ENCODE peak calls at places on chromosomes 5 and 9, in nine cellular contexts. I is MV-4-11; J is fibroblast of the conjunctiva; N is sciatic nerve; Z is T follicular helper cell; V is SK-N-DZ; H is foreskin keratinocyte; T is stimulated activated CD8-positive, alpha-beta memory T cell treated with anti-CD3 and anti-CD28 coated beads, Interleukin-15, amount 100 ng/mL, for 48 hours; B is ELR. Q is an unnamed sample.

GRCh38 chr9:113579270-113580040 is 115.9 kb downstream of the RGS3 start:
- DNase-seq in I (peak; percentile 89), J (no peak), N (no peak), Z (no peak), V (no peak), H (no peak), T (no peak), B (no peak), Q (peak; percentile 39)

GRCh38 chr5:151406322-151406947 is 41.0 kb upstream of the SLC36A1 start:
- DNase-seq in I (peak; percentile 76), J (no peak), N (no peak), Z (no peak), V (peak; percentile 13), H (no peak), T (no peak), B (peak; percentile 46), Q (peak; percentile 16)

GRCh38 chr9:136098210-136098609 is 3.1 kb upstream of the NACC2 start:
- DNase-seq in I (no peak), J (no peak), N (no peak), Z (no peak), V (no peak), H (no peak), T (no peak), B (no peak), Q (no peak)

GRCh38 chr9:101778332-101778731 is 39.9 kb upstream of the GRIN3A start:
- DNase-seq in I (peak; percentile 15), J (no peak), N (no peak), Z (no peak), V (no peak), H (no peak), T (no peak), B (no peak), Q (no peak)

GRCh38 chr5:20833081-20833627 is 845.2 kb upstream of the CDH18 start:
- DNase-seq in I (no peak), J (no peak), N (no peak), Z (no peak), V (no peak), H (no peak), T (no peak), B (peak; percentile 4), Q (peak; percentile 6)

GRCh38 chr9:133238851-133239532 is 29.9 kb upstream of the OBP2B start:
- DNase-seq in I (peak; percentile 10), J (peak; percentile 28), N (no peak), Z (peak; percentile 46), V (no peak), H (peak; percentile 27), T (peak; percentile 52), B (peak; percentile 64), Q (peak; percentile 68)

GRCh38 chr9:83800236-83801033 is 17.1 kb downstream of the GKAP1 start:
- DNase-seq in I (no peak), J (no peak), N (no peak), Z (no peak), V (no peak), H (no peak), T (no peak), B (no peak), Q (no peak)

GRCh38 chr9:36893911-36894310 is 140.2 kb downstream of the PAX5 start:
- DNase-seq in I (no peak), J (no peak), N (no peak), Z (no peak), V (no peak), H (no peak), T (no peak), B (no peak), Q (no peak)

GRCh38 chr5:35884125-35884788 is 27.6 kb downstream of the IL7R start:
- DNase-seq in I (peak; percentile 88), J (peak; percentile 46), N (no peak), Z (no peak), V (no peak), H (peak; percentile 86), T (no peak), B (peak; percentile 99), Q (peak; percentile 59)

GRCh38 chr9:129150672-129151211 is 27.3 kb downstream of the IER5L start:
- DNase-seq in I (no peak), J (no peak), N (no peak), Z (no peak), V (no peak), H (no peak), T (no peak), B (no peak), Q (no peak)

GRCh38 chr5:127061956-127062355 is 11.3 kb downstream of the C5orf63 start:
- DNase-seq in I (no peak), J (no peak), N (no peak), Z (no peak), V (no peak), H (no peak), T (no peak), B (no peak), Q (no peak)

GRCh38 chr5:132876020-132876759 is 2.7 kb downstream of the LEAP2 start:
- DNase-seq in I (no peak), J (no peak), N (no peak), Z (no peak), V (no peak), H (no peak), T (no peak), B (peak; percentile 32), Q (no peak)

GRCh38 chr9:68896495-68896894 is 117.4 kb downstream of the PRKACG start:
- DNase-seq in I (no peak), J (no peak), N (no peak), Z (no peak), V (no peak), H (no peak), T (no peak), B (no peak), Q (no peak)

GRCh38 chr5:176447538-176447981 is 625 bp upstream of the FAF2 start:
- DNase-seq in I (no peak), J (no peak), N (no peak), Z (peak; percentile 4), V (no peak), H (no peak), T (no peak), B (no peak), Q (no peak)

GRCh38 chr5:150626853-150627276 is 13.6 kb upstream of the SYNPO start:
- DNase-seq in I (no peak), J (no peak), N (no peak), Z (no peak), V (no peak), H (peak; percentile 68), T (no peak), B (no peak), Q (no peak)

GRCh38 chr9:120436937-120437592 is 142.9 kb downstream of the CDK5RAP2 start:
- DNase-seq in I (peak; percentile 89), J (no peak), N (no peak), Z (no peak), V (no peak), H (no peak), T (no peak), B (peak; percentile 20), Q (peak; percentile 50)

GRCh38 chr5:10745133-10745532 is 15.9 kb downstream of the DAP start:
- DNase-seq in I (no peak), J (no peak), N (no peak), Z (no peak), V (no peak), H (peak; percentile 25), T (no peak), B (peak; percentile 24), Q (no peak)

GRCh38 chr5:119397518-119398380 is 41.9 kb downstream of the TNFAIP8 start:
- DNase-seq in I (peak; percentile 78), J (no peak), N (no peak), Z (no peak), V (no peak), H (peak; percentile 56), T (no peak), B (peak; percentile 81), Q (peak; percentile 12)

GRCh38 chr5:65100846-65101678 is 332.3 kb downstream of the CWC27 start:
- DNase-seq in I (peak; percentile 5), J (peak; percentile 79), N (peak; percentile 82), Z (no peak), V (peak; percentile 49), H (peak; percentile 25), T (no peak), B (peak; percentile 78), Q (peak; percentile 50)

GRCh38 chr5:1090538-1090937 is 21.3 kb downstream of the SLC12A7 start:
- DNase-seq in I (no peak), J (no peak), N (no peak), Z (no peak), V (no peak), H (no peak), T (no peak), B (no peak), Q (no peak)

GRCh38 chr5:9947231-9947693 is 302.4 kb downstream of the ATPSCKMT start:
- DNase-seq in I (no peak), J (no peak), N (no peak), Z (no peak), V (no peak), H (peak; percentile 42), T (no peak), B (peak; percentile 17), Q (no peak)

GRCh38 chr9:36967997-36968396 is 66.1 kb downstream of the PAX5 start:
- DNase-seq in I (no peak), J (no peak), N (no peak), Z (no peak), V (no peak), H (no peak), T (no peak), B (no peak), Q (no peak)

GRCh38 chr5:140011297-140011802 is 31.7 kb downstream of the NRG2 start:
- DNase-seq in I (no peak), J (no peak), N (no peak), Z (no peak), V (no peak), H (no peak), T (no peak), B (peak; percentile 32), Q (no peak)

GRCh38 chr5:123449424-123449823 is 26.2 kb upstream of the CEP120 start:
- DNase-seq in I (no peak), J (no peak), N (no peak), Z (no peak), V (no peak), H (no peak), T (no peak), B (no peak), Q (no peak)

GRCh38 chr5:111551569-111552275 is 39.4 kb upstream of the STARD4 start:
- DNase-seq in I (no peak), J (no peak), N (no peak), Z (no peak), V (no peak), H (peak; percentile 17), T (no peak), B (peak; percentile 30), Q (no peak)

GRCh38 chr5:134509308-134510040 is 16.0 kb upstream of the JADE2 start:
- DNase-seq in I (peak; percentile 46), J (no peak), N (no peak), Z (no peak), V (peak; percentile 91), H (no peak), T (no peak), B (peak; percentile 63), Q (no peak)

GRCh38 chr9:124660341-124660801 is 110.7 kb downstream of the NR6A1 start:
- DNase-seq in I (peak; percentile 28), J (peak; percentile 17), N (no peak), Z (no peak), V (peak; percentile 31), H (peak; percentile 32), T (no peak), B (peak; percentile 78), Q (peak; percentile 75)

GRCh38 chr5:157602505-157602904 is 26.9 kb upstream of the ADAM19 start:
- DNase-seq in I (peak; percentile 67), J (no peak), N (no peak), Z (no peak), V (no peak), H (no peak), T (no peak), B (peak; percentile 94), Q (no peak)

GRCh38 chr5:107567901-107568671 is 102.7 kb downstream of the EFNA5 start:
- DNase-seq in I (no peak), J (no peak), N (no peak), Z (no peak), V (no peak), H (no peak), T (no peak), B (no peak), Q (no peak)

GRCh38 chr9:116687762-116688160 is 656 bp downstream of the TRIM32 start:
- DNase-seq in I (no peak), J (no peak), N (no peak), Z (no peak), V (peak; percentile 18), H (no peak), T (no peak), B (peak; percentile 28), Q (no peak)

GRCh38 chr9:112969730-112970129 is 42.3 kb downstream of the ZNF883 start:
- DNase-seq in I (no peak), J (no peak), N (no peak), Z (no peak), V (no peak), H (no peak), T (no peak), B (no peak), Q (no peak)

Q was measured in KBM-7.